ENCODE peak calls at places on chromosomes 16 and 17, in eight cellular contexts. O is adrenal gland; A is HAP-1; J is tibial artery; Q is A549; F is foreskin fibroblast; I is K562; R is CD8-positive, alpha-beta T cell. G is an unnamed sample.

GRCh38 chr16:8026450-8026849 is 563.9 kb downstream of the TMEM114 start:
- DNase-seq in O (no peak), A (no peak), J (no peak), Q (no peak), F (no peak), I (peak; percentile 24), R (no peak), G (peak; percentile 3)

GRCh38 chr17:62017496-62017895 is 47.6 kb downstream of the MED13 start:
- DNase-seq in O (no peak), A (no peak), J (no peak), Q (no peak), F (peak; percentile 47), I (no peak), R (no peak), G (no peak)

GRCh38 chr16:3842994-3843393 is 37.5 kb downstream of the CREBBP start:
- DNase-seq in O (no peak), A (no peak), J (peak; percentile 45), Q (no peak), F (peak; percentile 50), I (no peak), R (no peak), G (no peak)

GRCh38 chr16:70377782-70378181 is 31.1 kb downstream of the DDX19A start:
- DNase-seq in O (no peak), A (no peak), J (no peak), Q (no peak), F (no peak), I (no peak), R (no peak), G (no peak)

GRCh38 chr17:62807812-62808575 is at the start of gene MARCHF10:
- DNase-seq in O (peak; percentile 14), A (no peak), J (no peak), Q (no peak), F (no peak), I (peak; percentile 86), R (peak; percentile 7), G (no peak)

GRCh38 chr16:67391424-67392300 is 1.6 kb downstream of the TPPP3 start:
- DNase-seq in O (no peak), A (no peak), J (no peak), Q (no peak), F (no peak), I (no peak), R (no peak), G (no peak)

GRCh38 chr16:67942200-67942509 is 1.8 kb downstream of the LCAT start:
- DNase-seq in O (peak; percentile 66), A (no peak), J (peak; percentile 25), Q (peak; percentile 66), F (no peak), I (peak; percentile 50), R (no peak), G (no peak)

GRCh38 chr17:15918661-15919259 is 26.2 kb upstream of the ADORA2B start:
- DNase-seq in O (no peak), A (no peak), J (no peak), Q (no peak), F (no peak), I (no peak), R (no peak), G (no peak)

GRCh38 chr16:74984670-74985411 is at the start of gene WDR59:
- DNase-seq in O (peak; percentile 100), A (peak; percentile 97), J (peak; percentile 100), Q (peak; percentile 94), F (peak; percentile 98), I (peak; percentile 95), R (peak; percentile 96), G (peak; percentile 76)

GRCh38 chr16:66306366-66307150 is 59.9 kb upstream of the CDH5 start:
- DNase-seq in O (no peak), A (no peak), J (no peak), Q (no peak), F (no peak), I (no peak), R (no peak), G (no peak)

GRCh38 chr17:59719526-59719925 is 12.1 kb downstream of the VMP1 start:
- DNase-seq in O (no peak), A (no peak), J (no peak), Q (no peak), F (no peak), I (no peak), R (no peak), G (no peak)

GRCh38 chr17:9002610-9003354 is 18.5 kb upstream of the NTN1 start:
- DNase-seq in O (no peak), A (no peak), J (no peak), Q (peak; percentile 75), F (no peak), I (no peak), R (no peak), G (no peak)

GRCh38 chr16:81873843-81874752 is 95.0 kb downstream of the PLCG2 start:
- DNase-seq in O (peak; percentile 52), A (peak; percentile 28), J (peak; percentile 58), Q (peak; percentile 72), F (peak; percentile 26), I (peak; percentile 72), R (peak; percentile 29), G (no peak)

GRCh38 chr17:60792250-60792898 is 114.7 kb downstream of the BCAS3 start:
- DNase-seq in O (no peak), A (no peak), J (peak; percentile 22), Q (no peak), F (no peak), I (no peak), R (no peak), G (no peak)

GRCh38 chr16:4962716-4963115 is 4.6 kb downstream of the SEC14L5 start:
- DNase-seq in O (no peak), A (no peak), J (no peak), Q (no peak), F (no peak), I (no peak), R (no peak), G (no peak)

GRCh38 chr16:67718668-67719047 is 458 bp downstream of the GFOD2 start:
- DNase-seq in O (no peak), A (peak; percentile 5), J (no peak), Q (no peak), F (no peak), I (no peak), R (no peak), G (no peak)

GRCh38 chr17:64259922-64260321 is 3.1 kb downstream of the TEX2 start:
- DNase-seq in O (peak; percentile 70), A (no peak), J (no peak), Q (no peak), F (peak; percentile 67), I (no peak), R (no peak), G (no peak)

GRCh38 chr16:89324056-89325010 is 106.8 kb downstream of the ZNF778 start:
- DNase-seq in O (no peak), A (no peak), J (no peak), Q (no peak), F (peak; percentile 59), I (no peak), R (no peak), G (no peak)

GRCh38 chr16:4814046-4814445 is 11.6 kb upstream of the ROGDI start:
- DNase-seq in O (no peak), A (no peak), J (no peak), Q (no peak), F (no peak), I (no peak), R (no peak), G (no peak)

GRCh38 chr16:8660841-8661301 is 13.5 kb upstream of the ABAT start:
- DNase-seq in O (peak; percentile 61), A (peak; percentile 52), J (peak; percentile 41), Q (peak; percentile 47), F (peak; percentile 24), I (peak; percentile 43), R (peak; percentile 13), G (no peak)

GRCh38 chr16:83402160-83402794 is 405.5 kb upstream of the HSBP1 start:
- DNase-seq in O (no peak), A (no peak), J (no peak), Q (no peak), F (peak; percentile 23), I (no peak), R (no peak), G (no peak)

GRCh38 chr16:55444754-55445485 is 34.1 kb upstream of the MMP2 start:
- DNase-seq in O (peak; percentile 55), A (no peak), J (peak; percentile 58), Q (no peak), F (no peak), I (no peak), R (no peak), G (no peak)

GRCh38 chr17:40168262-40168832 is 8.9 kb upstream of the RAPGEFL1 start:
- DNase-seq in O (peak; percentile 41), A (peak; percentile 61), J (no peak), Q (peak; percentile 77), F (no peak), I (peak; percentile 44), R (peak; percentile 6), G (no peak)

GRCh38 chr16:11634307-11634706 is 33.9 kb upstream of the SNN start:
- DNase-seq in O (no peak), A (no peak), J (no peak), Q (no peak), F (no peak), I (no peak), R (no peak), G (no peak)

GRCh38 chr17:80980397-80981061 is 11.1 kb upstream of the CHMP6 start:
- DNase-seq in O (no peak), A (no peak), J (no peak), Q (no peak), F (peak; percentile 29), I (no peak), R (no peak), G (no peak)

GRCh38 chr17:50635720-50636144 is 1.1 kb downstream of the ABCC3 start:
- DNase-seq in O (no peak), A (no peak), J (no peak), Q (no peak), F (no peak), I (no peak), R (no peak), G (no peak)
- H3K4me3 ChIP-seq in O (no peak overlapping the region), A (no peak overlapping the region), J (peak overlapping the region; percentile 54), Q (peak overlapping the region; percentile 92), F (peak overlapping the region; percentile 53), I (no peak overlapping the region), R (no peak overlapping the region), G (no peak overlapping the region)

DNA sequence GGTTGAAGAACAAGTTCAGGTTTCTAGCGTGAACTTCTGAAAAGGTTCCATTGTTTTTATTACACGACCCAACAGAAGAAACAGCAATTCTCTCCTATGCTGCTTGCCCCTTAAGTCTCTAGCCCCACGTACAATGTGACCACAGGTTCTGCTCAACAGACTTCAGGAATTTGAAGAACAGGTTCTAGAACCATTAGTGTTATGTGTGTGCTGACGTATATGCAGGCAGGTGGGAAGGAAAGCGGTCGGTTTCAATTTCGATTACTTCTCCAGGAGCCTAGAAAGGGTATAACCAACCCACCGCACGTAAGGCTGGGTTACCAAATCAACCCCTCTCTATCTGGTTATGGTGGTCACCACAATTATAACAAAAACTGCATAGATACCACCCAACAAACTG is 39.4 kb downstream of the XPO6 start:
- DNase-seq in O (no peak), A (no peak), J (no peak), Q (no peak), F (no peak), I (no peak), R (no peak), G (no peak)
- H3K4me3 ChIP-seq in O (no peak overlapping the region), A (no peak overlapping the region), J (no peak overlapping the region), Q (no peak overlapping the region), F (no peak overlapping the region), I (no peak overlapping the region), R (no peak overlapping the region), G (no peak overlapping the region)

GRCh38 chr17:7833011-7833794 is 814 bp upstream of the KDM6B start:
- DNase-seq in O (no peak), A (no peak), J (no peak), Q (no peak), F (no peak), I (no peak), R (no peak), G (no peak)
- H3K4me3 ChIP-seq in O (no peak overlapping the region), A (peak overlapping the region; percentile 55), J (peak overlapping the region; percentile 82), Q (peak overlapping the region; percentile 60), F (peak overlapping the region; percentile 75), I (peak overlapping the region; percentile 65), R (peak overlapping the region; percentile 90), G (peak overlapping the region; percentile 82)

GRCh38 chr17:78484300-78485159 is 92.7 kb downstream of the DNAH17 start:
- DNase-seq in O (no peak), A (peak; percentile 35), J (no peak), Q (peak; percentile 93), F (no peak), I (peak; percentile 98), R (peak; percentile 58), G (no peak)
- H3K4me3 ChIP-seq in O (no peak overlapping the region), A (peak overlapping the region; percentile 46), J (no peak overlapping the region), Q (peak overlapping the region; percentile 86), F (peak overlapping the region; percentile 28), I (peak overlapping the region; percentile 29), R (peak overlapping the region; percentile 52), G (peak overlapping the region; percentile 80)